ENCODE peak calls at places on chromosomes 1 and 21, in four cellular contexts. U is RWPE1, O is hepatocyte, K is Peyer's patch. I is an unnamed sample.

GRCh38 chr1:216542263-216542662 is 119.0 kb upstream of the USH2A start:
- DNase-seq in K (no peak), O (no peak), U (no peak), I (no peak)

GRCh38 chr1:182446033-182446669 is 3.8 kb upstream of the RGSL1 start:
- DNase-seq in O (peak; percentile 54), K (peak; percentile 57), U (peak; percentile 59), I (no peak)

GRCh38 chr1:153343811-153344717 is 4.6 kb downstream of the PGLYRP4 start:
- DNase-seq in K (no peak), O (no peak), U (no peak), I (peak; percentile 12)

GRCh38 chr21:46459356-46460112 is 843 bp downstream of the DIP2A start:
- DNase-seq in O (peak; percentile 50), U (peak; percentile 26), K (peak; percentile 66), I (peak; percentile 25)

GRCh38 chr21:18760247-18760646 is 356.7 kb upstream of the TMPRSS15 start:
- DNase-seq in O (no peak), U (no peak), K (no peak), I (no peak)

GRCh38 chr1:41169066-41169798 is 72.9 kb downstream of the SCMH1 start:
- DNase-seq in K (no peak), O (no peak), U (no peak), I (no peak)

GRCh38 chr1:46011121-46011695 is 121.2 kb downstream of the PIK3R3 start:
- DNase-seq in U (no peak), K (no peak), O (no peak), I (no peak)

GRCh38 chr1:177334276-177334675 is 163.5 kb downstream of the BRINP2 start:
- DNase-seq in O (peak; percentile 25), U (no peak), K (no peak), I (no peak)

GRCh38 chr1:2587071-2587859 is 688 bp downstream of the PRXL2B start:
- DNase-seq in K (peak; percentile 69), O (no peak), U (peak; percentile 23), I (peak; percentile 24)

GRCh38 chr1:23202263-23202749 is 15.0 kb downstream of the HTR1D start:
- DNase-seq in O (no peak), K (no peak), U (no peak), I (no peak)

GRCh38 chr21:42285569-42286245 is 29.5 kb downstream of the TFF3 start:
- DNase-seq in U (no peak), O (no peak), K (no peak), I (no peak)

GRCh38 chr1:211951856-211952255 is 83.5 kb downstream of the INTS7 start:
- DNase-seq in O (peak; percentile 35), U (peak; percentile 85), K (peak; percentile 60), I (no peak)

GRCh38 chr1:184866991-184867788 is 107.1 kb downstream of the NIBAN1 start:
- DNase-seq in O (no peak), U (peak; percentile 64), K (peak; percentile 75), I (no peak)

GRCh38 chr21:31420354-31420753 is 76.3 kb upstream of the TIAM1 start:
- DNase-seq in U (no peak), K (no peak), O (no peak), I (no peak)

GRCh38 chr21:36117276-36117675 is 17.6 kb upstream of the CBR3 start:
- DNase-seq in O (no peak), K (no peak), U (no peak), I (no peak)

GRCh38 chr1:2314297-2314802 is 77.0 kb downstream of the MORN1 start:
- DNase-seq in U (peak; percentile 71), O (peak; percentile 94), K (peak; percentile 70), I (peak; percentile 66)

GRCh38 chr1:167786502-167786901 is 64.7 kb downstream of the MPZL1 start:
- DNase-seq in O (no peak), U (no peak), K (no peak), I (no peak)

GRCh38 chr21:15751561-15751960 is 21.8 kb downstream of the USP25 start:
- DNase-seq in U (no peak), O (no peak), K (no peak), I (no peak)

GRCh38 chr21:40841524-40842196 is 5.3 kb downstream of the DSCAM start:
- DNase-seq in K (no peak), U (no peak), O (peak; percentile 86), I (peak; percentile 97)

GRCh38 chr21:33019885-33020557 is 5.7 kb upstream of the OLIG2 start:
- DNase-seq in U (no peak), O (no peak), K (no peak), I (peak; percentile 42)

GRCh38 chr21:37431243-37431642 is 64.7 kb downstream of the DYRK1A start:
- DNase-seq in U (no peak), K (no peak), O (no peak), I (no peak)

GRCh38 chr1:110627763-110628162 is 21.6 kb upstream of the KCNA2 start:
- DNase-seq in K (no peak), U (no peak), O (no peak), I (no peak)

GRCh38 chr1:23585321-23586022 is 26.2 kb upstream of the ID3 start:
- DNase-seq in O (peak; percentile 62), K (no peak), U (peak; percentile 86), I (no peak)

GRCh38 chr21:43789276-43790052 is at the start of gene RRP1:
- DNase-seq in K (peak; percentile 96), U (peak; percentile 91), O (peak; percentile 95), I (peak; percentile 93)

GRCh38 chr1:221637641-221638041 is 104.2 kb downstream of the DUSP10 start:
- DNase-seq in O (no peak), U (no peak), K (no peak), I (no peak)

GRCh38 chr1:69611316-69611715 is 43.6 kb downstream of the LRRC7 start:
- DNase-seq in U (no peak), K (no peak), O (no peak), I (no peak)

GRCh38 chr1:102796429-102796828 is 311.9 kb downstream of the COL11A1 start:
- DNase-seq in U (no peak), K (no peak), O (no peak), I (no peak)

GRCh38 chr1:102790997-102791396 is 317.3 kb downstream of the COL11A1 start:
- DNase-seq in K (no peak), O (no peak), U (peak; percentile 6), I (no peak)
- TF ChIP-seq CTCF in K (no peak), O (peak; percentile 50), U (peak; percentile 21), I (no peak)

GRCh38 chr1:73162576-73162975 is 880.2 kb upstream of the NEGR1 start:
- DNase-seq in K (no peak), U (no peak), O (no peak), I (no peak)

GRCh38 chr1:73161418-73161817 is 879.1 kb upstream of the NEGR1 start:
- DNase-seq in U (no peak), K (no peak), O (no peak), I (no peak)

DNA sequence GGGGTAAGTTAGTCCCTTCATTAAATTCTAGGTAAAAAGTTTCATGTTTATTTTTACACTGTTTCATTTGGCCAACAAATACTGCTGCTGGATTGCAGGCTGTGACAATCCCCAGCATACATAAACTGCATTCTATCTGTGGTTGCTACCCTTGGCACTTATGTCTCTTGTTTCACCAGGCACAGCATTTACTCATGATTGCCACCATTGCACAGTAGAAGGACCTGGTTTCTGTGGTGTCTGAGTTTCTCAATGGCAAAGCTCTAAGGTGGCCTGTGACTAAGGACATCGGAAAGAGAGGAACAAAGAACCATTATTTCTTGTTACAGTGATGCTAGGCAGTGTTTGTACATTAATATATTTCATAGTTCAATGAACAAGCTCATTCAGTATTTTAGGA is 878.4 kb upstream of the NEGR1 start:
- DNase-seq in O (no peak), U (no peak), K (no peak), I (no peak)
- H3K27ac ChIP-seq in O (no peak overlapping the region), U (no peak overlapping the region), K (no peak overlapping the region), I (no peak overlapping the region)

GRCh38 chr1:232038704-232039103 is 412.1 kb downstream of the DISC1 start:
- DNase-seq in K (no peak), U (no peak), O (no peak), I (peak; percentile 57)

GRCh38 chr1:232039303-232039702 is 412.7 kb downstream of the DISC1 start:
- DNase-seq in K (no peak), U (peak; percentile 35), O (no peak), I (no peak)

GRCh38 chr1:232036161-232036942 is 409.8 kb downstream of the DISC1 start:
- DNase-seq in U (no peak), O (no peak), K (no peak), I (peak; percentile 98)

GRCh38 chr1:232037774-232038388 is 411.3 kb downstream of the DISC1 start:
- DNase-seq in K (no peak), U (no peak), O (no peak), I (no peak)

DNA sequence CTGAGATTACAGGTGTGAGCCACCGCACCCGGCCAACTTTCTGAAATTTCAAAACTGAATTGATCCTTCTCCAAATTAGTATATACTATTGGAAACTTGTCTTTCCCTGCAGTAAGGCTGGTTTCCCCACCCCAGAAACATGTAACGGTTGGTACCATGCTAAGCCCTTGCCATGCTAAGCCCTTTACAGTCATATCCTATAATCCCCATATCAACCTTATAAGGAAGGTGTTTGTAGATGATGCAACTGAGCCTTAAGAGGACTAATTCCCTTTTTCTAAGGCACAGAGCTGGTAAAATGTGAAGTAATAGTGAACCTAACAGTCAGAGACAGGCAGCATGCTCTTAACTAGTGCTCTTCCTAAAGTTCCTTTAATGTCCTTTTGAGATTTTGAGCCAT is 413.7 kb downstream of the DISC1 start:
- DNase-seq in K (no peak), O (no peak), U (no peak), I (peak; percentile 49)
- TF ChIP-seq CTCF in K (no peak), O (no peak), U (no peak), I (no peak)

GRCh38 chr1:15130607-15131006 is 22.9 kb upstream of the TMEM51 start:
- DNase-seq in U (no peak), O (no peak), K (no peak), I (no peak)

GRCh38 chr1:15128520-15129313 is 24.8 kb upstream of the TMEM51 start:
- DNase-seq in U (peak; percentile 76), O (peak; percentile 85), K (peak; percentile 87), I (peak; percentile 82)

GRCh38 chr1:15125101-15125745 is 28.3 kb upstream of the TMEM51 start:
- DNase-seq in K (no peak), U (no peak), O (no peak), I (no peak)

GRCh38 chr1:15129944-15130343 is 23.6 kb upstream of the TMEM51 start:
- DNase-seq in K (no peak), O (no peak), U (no peak), I (no peak)

DNA sequence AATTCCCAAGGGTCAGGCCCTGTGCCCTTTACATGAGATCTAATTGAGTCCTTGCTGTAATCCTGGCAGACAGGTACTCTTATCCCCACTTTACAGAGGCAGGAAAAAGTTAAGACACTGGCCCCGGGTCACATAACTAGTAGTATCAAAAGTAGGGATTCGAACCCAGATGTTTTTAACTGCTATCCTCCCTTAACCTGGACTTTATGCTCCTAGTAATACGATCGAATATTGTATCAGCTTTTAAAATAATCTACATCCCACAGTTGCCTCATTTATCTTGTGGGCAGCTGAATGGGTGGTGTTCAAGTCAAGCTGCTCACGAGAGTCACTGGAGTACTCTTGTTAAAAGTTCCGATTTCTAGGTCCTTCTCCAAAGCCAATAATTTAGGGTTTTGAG is 25.5 kb upstream of the TMEM51 start:
- DNase-seq in O (no peak), K (no peak), U (no peak), I (no peak)
- H3K27ac ChIP-seq in O (no peak overlapping the region), K (no peak overlapping the region), U (no peak overlapping the region), I (no peak overlapping the region)

GRCh38 chr1:36653850-36654249 is 171.1 kb upstream of the CSF3R start:
- DNase-seq in U (no peak), O (no peak), K (no peak), I (no peak)
- TF ChIP-seq CTCF in U (no peak), O (no peak), K (no peak), I (no peak)

I was measured in WERI-Rb-1.